ENCODE peak calls at places on chromosomes 11 and 22, in ten cellular contexts. I is left ventricle myocardium inferior, J is cardiac muscle cell, L is body of pancreas, T is pancreas, O is heart right ventricle, S is uterus, Z is fibroblast of lung, B is H9, N is HAP-1. U is an unnamed sample. For H3K4me1 and H3K27me3, the result is how much of the 10 kb centered on the place peaks cover.

GRCh38 chr11:74299000-74299399 is 12.4 kb downstream of the P4HA3 start:
- DNase-seq in I (no peak), J (no peak), L (no peak), T (no peak), O (no peak), S (no peak), Z (no peak), B (no peak), N (no peak), U (no peak)

GRCh38 chr22:28141614-28142013 is 222.6 kb upstream of the PITPNB start:
- DNase-seq in I (no peak), J (peak), L (no peak), T (no peak), O (no peak), S (no peak), Z (peak), B (no peak), N (no peak), U (no peak)

GRCh38 chr11:36512016-36512415 is 1.9 kb upstream of the TRAF6 start:
- DNase-seq in I (no peak), J (no peak), L (no peak), T (no peak), O (no peak), S (no peak), Z (no peak), B (no peak), N (no peak), U (no peak)

GRCh38 chr11:44899959-44900358 is 50.7 kb downstream of the TP53I11 start:
- DNase-seq in I (no peak), J (peak), L (no peak), T (no peak), O (no peak), S (no peak), Z (peak), B (peak), N (peak), U (no peak)

GRCh38 chr11:1167751-1168231 is 10.0 kb downstream of the MUC5AC start:
- DNase-seq in I (no peak), J (no peak), L (no peak), T (peak), O (no peak), S (no peak), Z (no peak), B (no peak), N (no peak), U (no peak)

GRCh38 chr22:38733329-38734202 is 22.2 kb downstream of the SUN2 start:
- DNase-seq in I (peak), J (peak), L (peak), T (peak), O (peak), S (peak), Z (peak), B (peak), N (peak), U (no peak)

GRCh38 chr11:17683378-17684161 is 35.8 kb upstream of the MYOD1 start:
- DNase-seq in I (no peak), J (peak), L (no peak), T (no peak), O (no peak), S (no peak), Z (peak), B (no peak), N (no peak), U (no peak)

GRCh38 chr11:17740649-17741235 is 6.2 kb downstream of the KCNC1 start:
- DNase-seq in I (no peak), J (no peak), L (no peak), T (peak), O (no peak), S (no peak), Z (no peak), B (no peak), N (no peak), U (no peak)

GRCh38 chr22:30649430-30650007 is 13.9 kb downstream of the SLC35E4 start:
- DNase-seq in I (peak), J (peak), L (peak), T (no peak), O (no peak), S (peak), Z (peak), B (peak), N (no peak), U (no peak)

GRCh38 chr22:39429916-39430575 is 26.8 kb upstream of the MGAT3 start:
- DNase-seq in I (no peak), J (no peak), L (no peak), T (no peak), O (no peak), S (no peak), Z (no peak), B (peak), N (no peak), U (no peak)

GRCh38 chr11:44416776-44417175 is 106.8 kb upstream of the ALX4 start:
- DNase-seq in I (no peak), J (no peak), L (no peak), T (no peak), O (no peak), S (no peak), Z (no peak), B (no peak), N (no peak), U (peak)

GRCh38 chr22:31923166-31923565 is 21.2 kb upstream of the YWHAH start:
- DNase-seq in I (peak), J (peak), L (no peak), T (no peak), O (peak), S (no peak), Z (no peak), B (no peak), N (no peak), U (no peak)

GRCh38 chr22:42684462-42685195 is 35.4 kb upstream of the CYB5R3 start:
- DNase-seq in I (no peak), J (peak), L (no peak), T (no peak), O (no peak), S (peak), Z (peak), B (no peak), N (no peak), U (no peak)

GRCh38 chr11:104524276-104524675 is 360.3 kb upstream of the PDGFD start:
- DNase-seq in I (no peak), J (no peak), L (no peak), T (no peak), O (no peak), S (no peak), Z (no peak), B (no peak), N (no peak), U (no peak)

GRCh38 chr22:19843107-19843856 is 11.4 kb downstream of the GNB1L start:
- DNase-seq in I (no peak), J (no peak), L (no peak), T (no peak), O (no peak), S (no peak), Z (no peak), B (no peak), N (peak), U (no peak)

GRCh38 chr11:117731689-117732290 is 65.2 kb downstream of the DSCAML1 start:
- DNase-seq in I (no peak), J (no peak), L (no peak), T (no peak), O (no peak), S (no peak), Z (no peak), B (peak), N (no peak), U (no peak)
- H3K4me1 ChIP-seq in I (under half), J (under half), L (under half), T (under half), O (under half), S (under half), Z (under half), B (under half), N (under half), U (under half)

GRCh38 chr11:3126901-3127691 is 38.0 kb downstream of the OSBPL5 start:
- DNase-seq in I (peak), J (no peak), L (peak), T (peak), O (no peak), S (peak), Z (no peak), B (no peak), N (no peak), U (no peak)
- H3K27me3 ChIP-seq in I (under half), J (under half), L (under half), T (under half), O (under half), S (under half), Z (under half), B (under half), N (under half), U (under half)

GRCh38 chr11:12086271-12087074 is 23.9 kb upstream of the MICAL2 start:
- DNase-seq in I (peak), J (peak), L (peak), T (no peak), O (peak), S (peak), Z (peak), B (no peak), N (no peak), U (no peak)
- H3K4me1 ChIP-seq in I (half or more), J (under half), L (under half), T (under half), O (half or more), S (under half), Z (under half), B (under half), N (under half), U (half or more)

GRCh38 chr11:129639300-129639699 is 176.3 kb upstream of the TMEM45B start:
- DNase-seq in I (no peak), J (peak), L (no peak), T (no peak), O (no peak), S (no peak), Z (peak), B (no peak), N (no peak), U (peak)

GRCh38 chr11:129636926-129637325 is 178.7 kb upstream of the TMEM45B start:
- DNase-seq in I (no peak), J (no peak), L (no peak), T (no peak), O (no peak), S (no peak), Z (peak), B (no peak), N (no peak), U (no peak)

GRCh38 chr11:129640671-129641070 is 175.0 kb upstream of the TMEM45B start:
- DNase-seq in I (no peak), J (no peak), L (no peak), T (no peak), O (no peak), S (no peak), Z (no peak), B (no peak), N (no peak), U (no peak)

GRCh38 chr11:129637983-129638776 is 177.5 kb upstream of the TMEM45B start:
- DNase-seq in I (no peak), J (no peak), L (no peak), T (no peak), O (no peak), S (no peak), Z (no peak), B (no peak), N (no peak), U (no peak)

GRCh38 chr11:129637473-129637872 is 178.2 kb upstream of the TMEM45B start:
- DNase-seq in I (no peak), J (no peak), L (no peak), T (no peak), O (no peak), S (no peak), Z (peak), B (no peak), N (no peak), U (no peak)
- H3K27me3 ChIP-seq in I (under half), J (under half), L (under half), T (under half), O (under half), S (under half), Z (under half), B (under half), N (under half), U (under half)

DNA sequence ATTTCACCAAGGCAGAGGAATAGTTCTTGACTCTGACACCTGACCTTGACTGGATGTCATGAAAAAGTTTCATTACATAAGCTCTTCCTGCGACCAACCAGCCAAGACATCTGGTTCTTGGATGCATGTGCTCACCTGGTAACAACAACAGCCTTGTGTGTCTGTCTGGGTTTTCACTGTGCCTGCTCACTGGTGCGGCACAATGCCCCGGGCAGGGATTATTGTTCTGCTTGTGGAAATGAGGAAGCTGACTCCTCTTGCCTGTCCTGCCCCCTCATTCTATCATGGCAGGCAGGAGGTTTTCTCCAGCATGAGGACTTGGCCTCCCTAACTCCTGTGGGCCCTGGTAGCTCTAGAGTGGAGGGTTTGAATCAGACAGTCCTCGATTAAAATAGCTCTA is 11.0 kb downstream of the PPFIBP2 start:
- DNase-seq in I (no peak), J (no peak), L (no peak), T (no peak), O (no peak), S (no peak), Z (no peak), B (no peak), N (peak), U (peak)
- H3K4me1 ChIP-seq in I (under half), J (under half), L (under half), T (under half), O (half or more), S (under half), Z (under half), B (under half), N (under half), U (under half)

DNA sequence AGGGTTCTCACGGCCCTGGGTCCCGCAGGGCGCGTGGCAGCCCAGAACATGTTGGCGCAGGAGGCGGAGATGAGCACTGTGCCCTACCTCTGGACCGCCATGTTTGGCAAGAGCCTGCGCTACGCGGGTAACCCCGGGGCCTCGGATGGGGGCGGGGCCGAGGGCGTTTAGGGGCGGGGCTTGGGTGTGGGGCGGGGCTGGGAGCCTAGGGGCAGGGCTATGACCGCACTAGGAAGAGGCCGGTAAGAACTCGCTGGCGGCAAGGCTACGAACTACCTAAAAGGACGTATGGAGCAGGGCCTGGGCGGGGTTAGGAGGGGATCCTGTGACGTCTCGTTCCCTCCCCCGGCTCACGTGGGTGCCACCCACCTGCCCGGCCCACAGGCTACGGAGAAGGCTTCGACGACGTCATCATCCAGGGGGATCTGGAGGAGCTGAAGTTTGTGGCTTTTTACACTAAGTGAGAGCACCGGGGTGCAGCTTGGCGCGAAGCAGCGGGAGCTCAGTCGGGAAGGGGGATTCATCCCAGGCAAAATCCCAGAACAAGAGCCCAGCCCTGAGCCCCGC is 2.8 kb upstream of the LZTR1 start:
- DNase-seq in I (peak), J (peak), L (peak), T (peak), O (peak), S (peak), Z (peak), B (peak), N (no peak), U (peak)
- H3K27me3 ChIP-seq in I (under half), J (under half), L (under half), T (under half), O (under half), S (under half), Z (under half), B (under half), N (under half), U (under half)

GRCh38 chr11:11845066-11845465 is 3.3 kb downstream of the USP47 start:
- DNase-seq in I (no peak), J (no peak), L (peak), T (no peak), O (no peak), S (no peak), Z (no peak), B (no peak), N (no peak), U (no peak)
- H3K4me1 ChIP-seq in I (half or more), J (half or more), L (half or more), T (half or more), O (half or more), S (under half), Z (under half), B (under half), N (under half), U (under half)

GRCh38 chr22:22123960-22124278 is 120.7 kb upstream of the VPREB1 start:
- DNase-seq in I (no peak), J (no peak), L (no peak), T (no peak), O (no peak), S (no peak), Z (no peak), B (no peak), N (no peak), U (no peak)

GRCh38 chr22:22125028-22125578 is 119.5 kb upstream of the VPREB1 start:
- DNase-seq in I (no peak), J (no peak), L (no peak), T (no peak), O (no peak), S (no peak), Z (no peak), B (no peak), N (no peak), U (no peak)

GRCh38 chr22:22127100-22127499 is 117.5 kb upstream of the VPREB1 start:
- DNase-seq in I (no peak), J (no peak), L (no peak), T (no peak), O (no peak), S (no peak), Z (no peak), B (no peak), N (no peak), U (no peak)

GRCh38 chr22:22124374-22124773 is 120.2 kb upstream of the VPREB1 start:
- DNase-seq in I (no peak), J (no peak), L (no peak), T (no peak), O (no peak), S (no peak), Z (no peak), B (no peak), N (no peak), U (no peak)

DNA sequence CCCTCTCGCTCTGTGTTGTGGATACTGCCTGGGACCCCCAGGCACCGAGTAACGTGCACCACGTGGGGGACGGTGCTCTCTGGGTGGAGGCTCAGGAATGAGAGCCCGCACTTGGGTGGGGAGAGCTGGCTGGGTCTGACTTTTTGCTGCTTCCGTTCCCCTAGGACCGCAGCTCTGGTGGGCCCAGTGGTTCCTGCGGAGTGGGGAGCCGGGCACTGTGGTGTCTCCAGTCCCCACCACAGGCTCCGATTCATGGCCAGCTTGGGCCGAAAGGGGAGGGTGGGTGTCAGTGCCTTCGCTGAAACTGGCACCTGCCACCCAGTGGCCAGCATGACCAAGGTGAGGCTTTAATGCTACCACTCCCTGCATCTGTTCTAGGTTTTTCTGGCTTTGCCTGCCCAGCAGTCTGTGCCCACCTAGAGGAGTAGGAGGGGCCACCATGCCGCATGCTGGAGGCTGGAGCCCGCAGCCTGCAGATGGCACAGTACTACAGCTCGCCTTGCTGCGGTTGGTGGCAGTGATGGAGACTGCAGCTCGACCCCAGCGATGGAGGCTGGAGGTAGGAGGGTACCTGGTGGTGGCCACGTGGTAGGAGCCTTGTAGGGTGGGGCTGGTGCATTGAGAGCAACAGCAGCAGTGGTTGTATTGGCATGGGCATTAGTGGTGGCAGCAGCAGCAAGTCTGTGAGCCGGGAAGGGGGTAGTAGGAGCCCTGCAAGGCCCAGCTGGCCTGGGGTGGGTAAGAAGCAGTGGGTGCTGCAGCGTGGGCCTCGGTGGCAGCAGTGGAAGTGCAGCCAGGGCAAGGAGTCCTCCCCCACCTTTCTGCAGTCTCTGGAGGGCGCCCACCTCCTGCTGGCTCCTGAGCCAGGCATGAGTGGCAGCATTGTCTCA is 118.8 kb upstream of the VPREB1 start:
- DNase-seq in I (no peak), J (no peak), L (no peak), T (no peak), O (no peak), S (no peak), Z (no peak), B (no peak), N (no peak), U (no peak)
- H3K27me3 ChIP-seq in I (under half), J (half or more), L (under half), T (under half), O (under half), S (under half), Z (under half), B (under half), N (under half), U (under half)

DNA sequence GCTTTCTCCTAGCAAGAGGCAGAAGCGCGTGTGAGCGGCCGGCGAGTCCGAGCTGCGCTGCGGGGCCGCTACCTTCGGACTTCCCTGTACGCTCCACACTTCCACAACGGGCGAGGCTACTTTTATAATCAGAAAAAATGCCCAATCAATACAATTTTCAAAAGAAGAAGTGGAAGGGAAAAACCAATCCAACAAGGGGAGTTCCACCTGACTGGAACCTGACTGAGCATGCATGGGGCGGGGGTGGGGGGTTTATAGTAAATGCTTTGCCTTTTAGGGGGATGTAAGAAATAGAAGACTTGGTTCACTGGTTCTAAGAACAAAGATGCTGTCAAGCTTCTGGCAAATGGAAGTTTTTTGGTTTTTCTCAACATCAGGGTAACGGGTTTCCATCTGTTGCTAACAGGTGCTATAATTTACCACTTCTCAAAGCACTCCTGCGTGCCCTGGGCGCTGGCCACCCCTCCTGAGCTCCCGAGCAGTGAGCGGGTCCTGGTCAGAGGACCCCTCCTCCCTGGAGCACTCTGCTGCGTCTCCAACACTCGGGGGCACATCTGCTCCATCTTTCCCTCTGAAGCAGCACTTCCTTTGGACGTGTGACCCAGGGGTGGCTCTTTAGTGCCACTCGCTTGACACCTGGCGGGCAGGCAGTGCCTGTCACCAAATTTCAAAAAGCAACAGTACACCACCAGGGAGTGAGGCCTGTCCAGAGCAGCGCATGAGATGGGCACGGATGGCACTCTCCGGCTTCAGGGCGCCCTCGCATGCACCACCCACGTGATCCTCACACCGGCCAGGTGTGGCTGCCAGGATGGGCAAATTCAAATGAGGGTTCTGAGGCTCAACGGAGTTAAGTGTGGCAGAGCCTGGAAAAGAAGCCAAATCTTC is 21.6 kb upstream of the BID start:
- DNase-seq in I (no peak), J (no peak), L (no peak), T (no peak), O (no peak), S (no peak), Z (no peak), B (no peak), N (no peak), U (no peak)
- H3K4me1 ChIP-seq in I (under half), J (under half), L (under half), T (under half), O (under half), S (under half), Z (under half), B (under half), N (under half), U (under half)

DNA sequence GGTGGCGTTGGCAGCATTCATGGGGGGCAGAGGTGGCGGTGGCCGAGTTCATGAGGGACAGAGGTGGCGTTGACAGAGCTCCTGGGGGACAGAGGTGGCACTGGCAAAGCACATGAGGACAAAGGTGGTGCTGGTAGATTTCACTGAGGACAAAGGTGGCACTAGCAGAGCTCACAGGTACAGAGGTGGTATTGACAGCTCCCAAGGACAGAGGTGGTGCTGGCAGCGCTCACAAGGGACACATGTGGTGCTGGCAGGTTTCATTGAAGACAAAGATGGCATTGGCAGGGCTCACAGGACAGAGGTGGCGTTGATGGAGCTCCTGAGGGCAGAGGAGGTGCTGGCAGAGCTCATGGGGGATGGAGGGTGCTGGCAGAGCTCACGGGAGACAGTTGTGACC is 425.4 kb downstream of the CTTN start:
- DNase-seq in I (no peak), J (no peak), L (no peak), T (no peak), O (no peak), S (no peak), Z (no peak), B (no peak), N (no peak), U (no peak)
- H3K27me3 ChIP-seq in I (half or more), J (under half), L (under half), T (under half), O (half or more), S (under half), Z (under half), B (under half), N (under half), U (under half)

U was measured in keratinocyte.